ENCODE peak calls at places on chromosomes 2 and 18, in nine cellular contexts. H is lung; V is CD4-positive, CD25-positive, alpha-beta regulatory T cell; W is Panc1; S is GM12878; Y is ovary; K is thyroid gland; F is pancreas; J is BE2C. Z is an unnamed sample. For H3K36me3, the result is how much of the 10 kb centered on the place peaks cover.

GRCh38 chr2:175309799-175310198 is 128.3 kb upstream of the ATP5MC3 start:
- DNase-seq in K (no peak), H (no peak), S (no peak), F (no peak), J (peak), W (no peak), V (no peak), Y (no peak), Z (no peak)

GRCh38 chr18:44602845-44603244 is 77.8 kb upstream of the SETBP1 start:
- DNase-seq in Y (no peak), W (no peak), H (no peak), S (no peak), J (no peak), F (no peak), V (no peak), K (no peak), Z (no peak)

GRCh38 chr2:160267022-160267421 is 67.0 kb upstream of the ITGB6 start:
- DNase-seq in W (no peak), V (no peak), S (no peak), Y (no peak), H (no peak), J (no peak), K (no peak), F (no peak), Z (no peak)

GRCh38 chr2:196168181-196168580 is 3.2 kb downstream of the STK17B start:
- DNase-seq in J (no peak), V (peak), S (no peak), F (no peak), H (no peak), W (no peak), K (no peak), Y (no peak), Z (no peak)

GRCh38 chr2:121707344-121707919 is 29.2 kb downstream of the NIFK start:
- DNase-seq in J (no peak), V (no peak), W (no peak), F (no peak), Y (no peak), K (no peak), S (no peak), H (no peak), Z (no peak)

GRCh38 chr2:213229814-213230213 is 54.5 kb upstream of the SPAG16 start:
- DNase-seq in Y (no peak), K (no peak), F (no peak), H (no peak), J (no peak), W (no peak), S (no peak), V (no peak), Z (no peak)

GRCh38 chr2:239498576-239498975 is 97.8 kb upstream of the HDAC4 start:
- DNase-seq in S (no peak), H (no peak), V (no peak), Y (no peak), J (no peak), F (no peak), K (no peak), W (no peak), Z (no peak)

GRCh38 chr2:186059096-186059495 is 320.5 kb downstream of the FSIP2 start:
- DNase-seq in V (no peak), S (no peak), Y (no peak), K (no peak), J (no peak), H (no peak), F (no peak), W (no peak), Z (no peak)

GRCh38 chr2:184644685-184645084 is 46.4 kb downstream of the ZNF804A start:
- DNase-seq in J (no peak), W (no peak), Y (no peak), H (no peak), S (no peak), F (no peak), V (no peak), K (no peak), Z (no peak)

GRCh38 chr18:43525149-43525548 is 247.9 kb upstream of the SYT4 start:
- DNase-seq in H (no peak), J (peak), V (no peak), Y (no peak), S (no peak), W (no peak), K (peak), F (no peak), Z (no peak)

GRCh38 chr2:45435316-45435715 is 175.8 kb downstream of the SRBD1 start:
- DNase-seq in H (no peak), Y (no peak), K (no peak), J (peak), W (no peak), F (no peak), S (no peak), V (no peak), Z (no peak)

GRCh38 chr2:1656961-1657841 is 87.1 kb downstream of the PXDN start:
- DNase-seq in Y (no peak), K (peak), H (no peak), V (no peak), J (no peak), W (no peak), S (no peak), F (no peak), Z (peak)

GRCh38 chr2:47569658-47570398 is 166.9 kb downstream of the MSH2 start:
- DNase-seq in H (no peak), F (peak), V (no peak), W (no peak), J (peak), K (no peak), S (no peak), Y (no peak), Z (no peak)

GRCh38 chr2:202950592-202950991 is 38.5 kb downstream of the CARF start:
- DNase-seq in K (no peak), H (no peak), Y (no peak), V (no peak), J (no peak), S (no peak), W (no peak), F (no peak), Z (no peak)

GRCh38 chr2:219252084-219252483 is 959 bp upstream of the TUBA4B start:
- DNase-seq in K (no peak), S (no peak), F (no peak), Y (no peak), W (no peak), V (no peak), J (no peak), H (no peak), Z (no peak)

GRCh38 chr18:79928563-79928960 is 22.9 kb downstream of the SLC66A2 start:
- DNase-seq in W (no peak), H (no peak), K (no peak), V (no peak), Y (peak), S (no peak), J (no peak), F (peak), Z (peak)

GRCh38 chr2:170235860-170236638 is 58.1 kb downstream of the MYO3B start:
- DNase-seq in K (no peak), J (peak), F (no peak), H (no peak), V (no peak), S (no peak), W (peak), Y (no peak), Z (no peak)

GRCh38 chr2:176139621-176140020 is 10.1 kb downstream of the HOXD8 start:
- DNase-seq in J (no peak), S (no peak), K (no peak), Y (peak), W (no peak), H (no peak), F (no peak), V (no peak), Z (no peak)

GRCh38 chr2:178476477-178476876 is 1.9 kb downstream of the FKBP7 start:
- DNase-seq in Y (no peak), W (no peak), K (no peak), V (no peak), S (no peak), H (no peak), F (no peak), J (no peak), Z (no peak)

GRCh38 chr2:168705534-168706470 is 96.6 kb upstream of the NOSTRIN start:
- DNase-seq in K (no peak), V (peak), J (no peak), F (no peak), Y (no peak), W (no peak), H (no peak), S (no peak), Z (no peak)

GRCh38 chr2:69642709-69643601 is 584 bp downstream of the AAK1 start:
- DNase-seq in J (peak), W (peak), V (peak), H (peak), Y (peak), F (peak), S (no peak), K (peak), Z (peak)

GRCh38 chr2:68762665-68763064 is 28.1 kb downstream of the ARHGAP25 start:
- DNase-seq in W (no peak), H (no peak), S (no peak), F (no peak), Y (peak), J (no peak), V (peak), K (no peak), Z (no peak)

GRCh38 chr2:66405473-66405872 is 29.5 kb upstream of the MEIS1 start:
- DNase-seq in V (no peak), H (no peak), Y (no peak), K (no peak), S (no peak), J (no peak), W (no peak), F (no peak), Z (no peak)

GRCh38 chr2:27720004-27720551 is 51.4 kb upstream of the MRPL33 start:
- DNase-seq in S (no peak), K (no peak), W (peak), V (no peak), J (peak), F (no peak), H (peak), Y (peak), Z (no peak)

GRCh38 chr2:200694071-200694470 is 108.3 kb downstream of the AOX1 start:
- DNase-seq in H (no peak), V (no peak), Y (no peak), W (no peak), S (no peak), F (no peak), K (no peak), J (no peak), Z (no peak)

GRCh38 chr2:100554788-100555407 is 7.9 kb upstream of the PDCL3 start:
- DNase-seq in J (no peak), V (peak), H (no peak), K (no peak), F (no peak), W (no peak), S (no peak), Y (no peak), Z (peak)

GRCh38 chr2:100733344-100734187 is 86.4 kb upstream of the NPAS2 start:
- DNase-seq in Y (no peak), H (peak), S (no peak), K (no peak), J (no peak), V (no peak), W (no peak), F (no peak), Z (no peak)

GRCh38 chr18:72675394-72675793 is 131.3 kb upstream of the CBLN2 start:
- DNase-seq in V (no peak), S (no peak), K (no peak), F (no peak), W (no peak), J (no peak), H (no peak), Y (no peak), Z (no peak)

GRCh38 chr2:149329470-149330126 is 789 bp upstream of the LYPD6 start:
- DNase-seq in J (peak), W (no peak), K (peak), F (peak), V (no peak), Y (no peak), S (no peak), H (peak), Z (peak)

GRCh38 chr2:216692636-216693413 is 2.5 kb downstream of the IGFBP5 start:
- DNase-seq in W (no peak), H (peak), K (peak), J (peak), Y (peak), F (no peak), V (no peak), S (no peak), Z (peak)

GRCh38 chr2:169716229-169716886 is 17.3 kb upstream of the KLHL23 start:
- DNase-seq in H (no peak), K (no peak), W (no peak), F (no peak), J (peak), V (no peak), Y (no peak), S (no peak), Z (peak)

GRCh38 chr2:232573821-232574435 is 23.4 kb downstream of the EIF4E2 start:
- DNase-seq in H (no peak), F (no peak), J (no peak), Y (no peak), K (peak), V (no peak), S (no peak), W (no peak), Z (no peak)

GRCh38 chr2:66379473-66379872 is 55.5 kb upstream of the MEIS1 start:
- DNase-seq in K (no peak), F (no peak), J (no peak), H (no peak), S (no peak), Y (no peak), W (no peak), V (no peak), Z (no peak)

GRCh38 chr2:197242719-197243118 is 67.9 kb downstream of the ANKRD44 start:
- DNase-seq in Y (no peak), W (no peak), J (no peak), F (no peak), K (no peak), V (no peak), H (no peak), S (no peak), Z (no peak)

GRCh38 chr18:70382992-70383717 is 94.3 kb downstream of the SOCS6 start:
- DNase-seq in H (no peak), J (no peak), W (no peak), V (no peak), S (no peak), Y (no peak), F (no peak), K (no peak), Z (no peak)

GRCh38 chr2:62565309-62565908 is 59.4 kb upstream of the TMEM17 start:
- DNase-seq in F (no peak), Y (no peak), J (no peak), S (no peak), W (no peak), V (no peak), H (no peak), K (no peak), Z (no peak)

GRCh38 chr2:138572318-138572717 is 70.7 kb downstream of the SPOPL start:
- DNase-seq in V (no peak), H (no peak), W (no peak), S (no peak), J (no peak), F (no peak), Y (no peak), K (no peak), Z (no peak)
- H3K36me3 ChIP-seq in V (under half), H (under half), W (under half), S (under half), J (under half), F (under half), Y (under half), K (under half), Z (under half)

GRCh38 chr2:235879116-235879515 is 289.1 kb downstream of the GBX2 start:
- DNase-seq in K (no peak), H (no peak), Y (no peak), F (no peak), W (no peak), J (no peak), V (no peak), S (no peak), Z (no peak)
- H3K36me3 ChIP-seq in K (under half), H (under half), Y (under half), F (under half), W (under half), J (under half), V (under half), S (under half), Z (under half)

GRCh38 chr2:74429487-74430451 is 8.2 kb downstream of the WDR54 start:
- DNase-seq in J (no peak), K (no peak), V (no peak), S (no peak), F (peak), W (no peak), Y (no peak), H (no peak), Z (peak)
- H3K36me3 ChIP-seq in J (under half), K (under half), V (under half), S (under half), F (under half), W (under half), Y (under half), H (under half), Z (under half)

DNA sequence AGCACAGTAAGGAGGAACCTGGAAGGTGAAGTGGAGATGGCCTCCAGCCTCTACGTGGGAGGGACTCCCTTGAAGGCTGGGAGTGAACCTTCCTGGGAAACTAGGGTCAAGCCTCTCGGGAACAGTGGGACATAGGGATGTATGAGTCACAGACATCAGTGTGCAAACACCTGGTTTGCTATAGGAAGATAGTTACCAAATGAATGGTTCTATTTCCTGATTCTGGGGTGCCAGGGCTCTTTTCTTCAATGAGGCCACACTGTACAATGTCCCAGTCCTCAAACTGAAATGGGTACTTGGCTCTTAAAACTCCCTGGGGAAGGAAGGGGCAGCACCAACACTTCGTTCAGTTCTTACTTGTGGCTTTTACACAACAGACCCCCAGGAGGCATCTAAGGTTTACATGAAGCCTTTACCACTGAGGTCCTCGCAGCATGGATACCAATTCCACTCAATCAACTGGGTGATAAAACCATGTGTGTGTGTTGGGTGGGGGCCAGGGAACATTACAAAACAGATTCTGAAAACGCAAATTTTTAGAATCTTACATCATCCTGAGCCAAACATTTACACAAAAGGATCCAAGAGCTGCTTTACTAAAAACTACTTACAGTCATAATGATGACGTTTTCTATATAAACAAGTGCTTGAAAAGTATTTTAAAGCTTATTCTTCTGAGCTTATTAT is 10.4 kb downstream of the ERFE start:
- DNase-seq in F (no peak), V (no peak), K (no peak), J (no peak), W (peak), S (no peak), H (no peak), Y (peak), Z (peak)
- H3K36me3 ChIP-seq in F (under half), V (half or more), K (under half), J (under half), W (under half), S (under half), H (half or more), Y (under half), Z (under half)

DNA sequence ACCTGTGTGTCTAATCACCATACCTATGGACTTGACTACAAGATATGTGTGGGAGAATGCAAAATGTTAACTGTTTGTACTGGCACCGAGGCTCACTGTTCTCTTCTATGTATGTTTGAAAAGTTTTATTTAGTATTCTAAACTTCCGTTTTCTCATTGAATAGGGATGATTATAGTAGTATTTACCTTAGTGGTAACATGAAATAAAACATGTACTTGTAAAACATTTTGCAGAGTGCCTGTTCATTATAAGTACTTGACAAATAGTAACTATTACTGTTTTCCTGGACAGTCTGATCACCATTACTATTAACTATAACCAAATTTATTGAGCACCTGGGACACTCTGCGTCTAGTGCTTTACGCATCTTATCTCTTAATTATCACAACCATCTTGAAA is 24.8 kb downstream of the DDX1 start:
- DNase-seq in S (no peak), F (no peak), H (no peak), V (no peak), J (no peak), Y (no peak), K (no peak), W (no peak), Z (no peak)
- H3K36me3 ChIP-seq in S (under half), F (under half), H (under half), V (half or more), J (half or more), Y (under half), K (under half), W (under half), Z (under half)

DNA sequence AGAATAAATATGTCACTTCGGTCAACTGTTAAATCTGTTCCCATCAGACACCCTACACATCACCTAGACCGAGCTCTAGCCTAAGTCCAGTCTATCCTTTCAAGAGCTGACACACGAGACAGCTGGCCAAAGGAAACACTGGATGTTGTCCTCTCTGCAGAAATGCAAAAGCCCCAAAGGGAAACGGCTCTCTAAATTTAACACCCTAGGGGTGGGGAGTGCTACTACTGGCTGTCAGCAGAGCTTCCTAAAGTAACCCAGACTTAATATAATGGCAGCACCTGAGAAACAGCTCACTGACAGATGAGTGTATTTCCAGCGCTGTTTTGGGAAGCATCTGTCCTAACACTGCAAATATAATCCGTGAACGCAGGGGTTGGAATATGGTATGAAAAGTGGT is 55.6 kb downstream of the CHMP3 start:
- DNase-seq in W (no peak), Y (no peak), J (no peak), V (no peak), S (no peak), H (no peak), K (no peak), F (no peak), Z (no peak)
- H3K36me3 ChIP-seq in W (under half), Y (under half), J (under half), V (half or more), S (under half), H (under half), K (under half), F (under half), Z (under half)

GRCh38 chr2:105168543-105168942 is 73.0 kb upstream of the GPR45 start:
- DNase-seq in F (no peak), K (no peak), V (no peak), W (no peak), H (no peak), J (no peak), Y (no peak), S (no peak), Z (no peak)
- H3K36me3 ChIP-seq in F (under half), K (under half), V (under half), W (under half), H (under half), J (under half), Y (under half), S (under half), Z (under half)

Z was measured in mucosa of descending colon.